ENCODE peak calls at places on chromosomes 16 and 17, in nine cellular contexts. M is GM13977, A is suprapubic skin, C is neural progenitor cell, J is AG04449, L is fibroblast of lung, R is Caco-2, U is heart right ventricle, H is breast epithelium. G is an unnamed sample.

GRCh38 chr17:69669441-69670178 is 255.1 kb downstream of the MAP2K6 start:
- DNase-seq in U (no peak), H (no peak), A (no peak), R (no peak), M (no peak), L (no peak), J (no peak), C (no peak), G (no peak)

GRCh38 chr16:9308300-9309209 is 217.1 kb downstream of the HAPSTR1 start:
- DNase-seq in R (peak; percentile 40), U (no peak), M (no peak), J (no peak), H (no peak), L (no peak), C (no peak), A (no peak), G (no peak)

GRCh38 chr17:51640108-51640622 is 379.8 kb downstream of the UTP18 start:
- DNase-seq in A (no peak), U (no peak), C (peak; percentile 69), R (no peak), M (peak; percentile 12), J (no peak), H (no peak), L (no peak), G (no peak)

GRCh38 chr16:74224828-74225227 is 71.8 kb upstream of the PSMD7 start:
- DNase-seq in U (no peak), L (peak; percentile 51), M (no peak), H (no peak), J (no peak), A (no peak), R (no peak), C (no peak), G (no peak)

GRCh38 chr17:71032746-71033273 is 863.5 kb downstream of the KCNJ2 start:
- DNase-seq in R (no peak), M (no peak), A (no peak), H (no peak), J (no peak), L (no peak), U (no peak), C (peak; percentile 84), G (no peak)

GRCh38 chr16:64907844-64908243 is 214.0 kb downstream of the CDH11 start:
- DNase-seq in C (no peak), J (no peak), A (no peak), H (no peak), R (no peak), U (no peak), L (peak; percentile 21), M (no peak), G (no peak)

GRCh38 chr17:42783778-42784138 is 3.3 kb downstream of the WNK4 start:
- DNase-seq in J (no peak), L (no peak), A (no peak), R (no peak), C (no peak), M (no peak), U (no peak), H (no peak), G (no peak)

GRCh38 chr16:20868890-20869289 is 31.3 kb downstream of the DCUN1D3 start:
- DNase-seq in U (peak; percentile 92), M (no peak), R (no peak), H (peak; percentile 56), J (no peak), C (peak; percentile 16), L (peak; percentile 82), A (peak; percentile 91), G (no peak)

GRCh38 chr17:7029659-7030058 is 6.2 kb upstream of the SLC16A13 start:
- DNase-seq in H (no peak), R (no peak), A (no peak), M (no peak), U (no peak), C (no peak), J (no peak), L (no peak), G (peak; percentile 55)

GRCh38 chr16:13921328-13921727 is 1.4 kb downstream of the ERCC4 start:
- DNase-seq in U (no peak), C (no peak), J (no peak), M (no peak), H (no peak), R (no peak), A (no peak), L (no peak), G (no peak)

GRCh38 chr16:71311553-71312158 is 22.5 kb upstream of the CMTR2 start:
- DNase-seq in A (no peak), R (no peak), L (peak; percentile 6), H (no peak), C (peak; percentile 87), J (no peak), M (peak; percentile 39), U (no peak), G (peak; percentile 46)

GRCh38 chr17:12691173-12691572 is 25.5 kb downstream of the MYOCD start:
- DNase-seq in A (no peak), R (no peak), J (peak; percentile 59), C (no peak), U (no peak), M (no peak), H (no peak), L (no peak), G (no peak)

GRCh38 chr17:10103712-10104111 is 94.7 kb downstream of the GAS7 start:
- DNase-seq in L (no peak), M (no peak), A (no peak), C (no peak), H (no peak), J (no peak), U (no peak), R (no peak), G (no peak)

GRCh38 chr17:65750678-65751077 is 189.2 kb upstream of the AXIN2 start:
- DNase-seq in U (peak; percentile 71), M (no peak), C (no peak), R (no peak), L (peak; percentile 88), H (no peak), J (peak; percentile 50), A (no peak), G (peak; percentile 92)

GRCh38 chr17:66255112-66255511 is 25.9 kb upstream of the APOH start:
- DNase-seq in C (peak; percentile 73), J (no peak), R (peak; percentile 47), H (no peak), M (peak; percentile 31), A (no peak), U (no peak), L (peak; percentile 89), G (peak; percentile 75)

GRCh38 chr17:74040291-74040690 is 163.2 kb upstream of the RPL38 start:
- DNase-seq in C (no peak), R (no peak), J (no peak), U (no peak), A (no peak), H (no peak), L (no peak), M (no peak), G (no peak)

GRCh38 chr17:60137731-60138130 is 12.0 kb upstream of the CA4 start:
- DNase-seq in U (no peak), L (no peak), A (no peak), M (no peak), C (no peak), R (peak; percentile 5), H (no peak), J (no peak), G (no peak)

GRCh38 chr17:82216301-82217119 is 3.9 kb upstream of the CCDC57 start:
- DNase-seq in A (no peak), L (peak; percentile 76), J (peak; percentile 40), H (no peak), M (peak; percentile 71), R (no peak), C (no peak), U (peak; percentile 61), G (peak; percentile 42)

GRCh38 chr16:71659471-71659870 is 33.5 kb downstream of the MARVELD3 start:
- DNase-seq in J (no peak), H (no peak), C (no peak), L (no peak), U (no peak), M (no peak), A (no peak), R (no peak), G (no peak)

DNA sequence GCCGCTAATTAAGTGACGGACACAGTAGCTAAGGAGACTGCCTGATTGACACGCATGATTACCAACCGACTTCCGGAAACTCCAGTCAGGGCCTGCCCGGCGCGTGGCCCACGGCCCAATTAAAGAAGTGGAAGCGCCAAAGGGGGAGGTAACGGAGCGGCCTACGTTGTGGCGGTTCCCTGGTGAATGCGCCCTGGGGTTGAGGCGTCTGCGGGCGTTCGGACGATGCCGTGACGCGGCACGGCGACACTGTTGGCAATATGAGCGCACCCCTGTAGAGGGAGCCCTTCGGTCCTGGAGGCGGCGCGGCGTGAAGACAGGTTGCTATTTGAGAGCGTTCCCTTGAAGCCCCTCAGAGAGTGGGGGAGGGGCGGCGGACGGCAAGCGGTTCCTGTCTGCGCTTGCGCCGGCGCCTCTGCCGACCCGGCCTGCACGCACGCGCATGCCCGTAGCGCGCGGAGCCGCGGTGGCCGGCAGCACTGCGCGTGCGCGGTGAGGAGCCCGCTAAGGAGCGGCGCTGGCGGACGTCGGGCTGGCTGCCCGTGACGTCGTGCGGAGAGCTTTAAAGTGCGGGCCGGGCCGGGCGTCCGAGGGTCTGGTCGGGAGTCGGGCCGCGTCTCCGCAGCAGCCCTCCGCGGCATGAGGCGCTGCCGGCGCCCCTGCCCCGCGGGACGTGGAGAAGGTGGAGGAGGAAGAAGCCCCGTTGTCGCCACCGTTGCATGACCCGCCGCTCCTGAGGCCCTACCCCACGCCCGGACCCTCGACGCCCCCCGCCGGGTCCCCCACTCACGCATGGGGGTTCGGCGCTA is at the start of gene ALKBH5:
- DNase-seq in H (peak; percentile 97), U (peak; percentile 95), L (peak; percentile 100), R (peak; percentile 100), J (peak; percentile 99), M (peak; percentile 99), C (peak; percentile 99), A (peak; percentile 98), G (peak; percentile 100)
- TF ChIP-seq CTCF in H (peak; percentile 18), U (peak; percentile 23), L (peak; percentile 29), R (peak; percentile 58), J (peak; percentile 50), M (peak; percentile 53), C (peak; percentile 42), A (peak; percentile 45), G (peak; percentile 10)

DNA sequence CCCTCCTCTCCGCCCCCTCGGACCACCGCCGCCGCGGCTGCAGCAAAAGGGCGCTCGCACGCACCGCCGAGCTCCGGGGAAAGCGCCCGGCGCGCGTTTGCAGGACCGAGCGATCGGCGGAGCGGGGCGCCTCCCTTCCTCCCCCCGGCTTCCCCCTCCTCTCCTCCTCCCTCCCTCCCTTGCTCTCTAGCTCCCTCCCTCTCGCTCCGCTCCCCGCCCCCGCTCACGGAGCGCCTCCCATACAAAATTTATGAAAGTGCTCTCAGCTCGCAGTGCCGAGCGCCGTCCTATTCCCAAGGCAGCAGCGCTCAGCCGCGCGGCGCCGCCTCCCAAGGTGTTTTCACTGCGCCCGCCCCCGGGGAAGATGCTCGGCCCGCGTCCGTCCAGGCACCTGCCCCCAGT is at the start of gene RTN4RL1:
- DNase-seq in J (no peak), M (peak; percentile 78), A (peak; percentile 85), L (peak; percentile 68), R (peak; percentile 69), C (peak; percentile 81), H (peak; percentile 86), U (peak; percentile 76), G (peak; percentile 29)
- TF ChIP-seq CTCF in J (peak; percentile 1), M (no peak), A (no peak), L (no peak), R (peak; percentile 1), C (no peak), H (no peak), U (no peak), G (no peak)

GRCh38 chr16:12392585-12393089 is 411.1 kb downstream of the CPPED1 start:
- DNase-seq in R (no peak), A (no peak), U (no peak), L (no peak), H (no peak), C (no peak), J (no peak), M (no peak), G (no peak)
- TF ChIP-seq CTCF in R (no peak), A (peak; percentile 14), U (no peak), L (no peak), H (no peak), C (no peak), J (no peak), M (peak; percentile 24), G (no peak)

GRCh38 chr16:2333772-2334379 is 6.7 kb downstream of the ABCA3 start:
- DNase-seq in R (no peak), M (no peak), U (no peak), H (no peak), L (no peak), C (no peak), J (no peak), A (no peak), G (no peak)
- TF ChIP-seq CTCF in R (no peak), M (no peak), U (no peak), H (no peak), L (no peak), C (no peak), J (no peak), A (no peak), G (no peak)

G was measured in MM.1S.